ENCODE peak calls at places on chromosomes 16 and 17, in seven cellular contexts. W is K562, V is HepG2, L is GM12878, M is A549, A is HCT116, F is H1. X is an unnamed sample.

GRCh38 chr16:3488801-3489200 is 6.5 kb downstream of the C16orf90 start:
- DNase-seq in V (no peak), A (no peak), M (no peak), L (no peak), F (no peak), W (no peak), X (no peak)

GRCh38 chr17:968812-969766 is 10.5 kb downstream of the NXN start:
- DNase-seq in A (peak), W (no peak), V (no peak), F (no peak), M (no peak), L (no peak), X (no peak)

GRCh38 chr17:12631076-12631475 is 34.6 kb upstream of the MYOCD start:
- DNase-seq in M (no peak), F (no peak), W (no peak), L (no peak), A (no peak), V (no peak), X (no peak)

GRCh38 chr16:76389126-76389525 is 111.9 kb downstream of the CNTNAP4 start:
- DNase-seq in M (no peak), F (no peak), A (no peak), V (no peak), W (no peak), L (no peak), X (no peak)

GRCh38 chr17:16122697-16123434 is 92.5 kb downstream of the NCOR1 start:
- DNase-seq in L (no peak), V (no peak), M (no peak), A (no peak), W (no peak), F (no peak), X (no peak)

GRCh38 chr16:69131167-69131748 is 1.1 kb downstream of the CHTF8 start:
- DNase-seq in V (no peak), W (peak), F (no peak), L (no peak), M (peak), A (no peak), X (peak)

GRCh38 chr16:14232106-14232890 is 161.2 kb downstream of the MRTFB start:
- DNase-seq in F (no peak), A (no peak), M (no peak), L (no peak), W (no peak), V (no peak), X (no peak)

GRCh38 chr17:57606111-57606875 is 138.8 kb downstream of the CCDC182 start:
- DNase-seq in V (no peak), M (no peak), F (no peak), L (no peak), W (no peak), A (no peak), X (no peak)

GRCh38 chr17:82055965-82056728 is 4.4 kb downstream of the GPS1 start:
- DNase-seq in M (no peak), W (no peak), V (no peak), A (no peak), F (no peak), L (no peak), X (no peak)

GRCh38 chr17:77374170-77374936 is 233.6 kb downstream of the SEC14L1 start:
- DNase-seq in M (no peak), V (peak), L (no peak), F (peak), A (no peak), W (peak), X (peak)

GRCh38 chr16:82867425-82867824 is 240.7 kb downstream of the CDH13 start:
- DNase-seq in W (no peak), A (no peak), F (no peak), L (no peak), M (no peak), V (no peak), X (no peak)

GRCh38 chr17:73586921-73587680 is 57.1 kb downstream of the SDK2 start:
- DNase-seq in V (peak), W (peak), F (no peak), A (peak), L (no peak), M (peak), X (peak)

GRCh38 chr17:72591500-72592241 is 470.9 kb downstream of the SOX9 start:
- DNase-seq in L (no peak), W (no peak), V (peak), A (no peak), F (no peak), M (no peak), X (no peak)

GRCh38 chr16:79873825-79874224 is 273.3 kb upstream of the MAF start:
- DNase-seq in F (no peak), W (no peak), V (no peak), L (no peak), A (no peak), M (no peak), X (no peak)
- TF ChIP-seq POLR2A in F (no peak), W (no peak), V (no peak), L (no peak), A (no peak), M (no peak), X (no peak)

GRCh38 chr17:17487998-17488397 is 8.2 kb downstream of the RASD1 start:
- DNase-seq in V (no peak), F (no peak), M (no peak), A (no peak), L (no peak), W (no peak), X (no peak)

GRCh38 chr17:17480593-17481148 is 3.9 kb downstream of the MED9 start:
- DNase-seq in V (no peak), W (no peak), L (no peak), F (no peak), M (no peak), A (no peak), X (no peak)

GRCh38 chr17:17481860-17482259 is 5.1 kb downstream of the MED9 start:
- DNase-seq in M (no peak), L (no peak), F (no peak), A (no peak), V (no peak), W (no peak), X (no peak)

GRCh38 chr17:17485420-17485819 is 8.6 kb downstream of the MED9 start:
- DNase-seq in F (no peak), M (no peak), L (no peak), W (no peak), A (no peak), V (no peak), X (no peak)

GRCh38 chr17:17484451-17484899 is 7.7 kb downstream of the MED9 start:
- DNase-seq in A (no peak), W (no peak), L (no peak), F (no peak), V (no peak), M (no peak), X (no peak)
- TF ChIP-seq MAX in A (no peak), W (no peak), L (no peak), F (no peak), V (no peak), M (no peak), X (no peak)

GRCh38 chr17:27224526-27225315 is 69.2 kb upstream of the WSB1 start:
- DNase-seq in A (no peak), W (no peak), F (no peak), V (no peak), L (no peak), M (peak), X (no peak)

GRCh38 chr17:27232328-27232727 is 61.6 kb upstream of the WSB1 start:
- DNase-seq in W (no peak), F (no peak), A (no peak), L (no peak), V (no peak), M (no peak), X (no peak)

GRCh38 chr17:27230996-27231395 is 62.9 kb upstream of the WSB1 start:
- DNase-seq in A (no peak), V (no peak), W (no peak), L (no peak), M (no peak), F (no peak), X (no peak)

GRCh38 chr17:27222515-27222914 is 71.4 kb upstream of the WSB1 start:
- DNase-seq in V (no peak), L (no peak), A (no peak), F (no peak), M (no peak), W (no peak), X (no peak)

DNA sequence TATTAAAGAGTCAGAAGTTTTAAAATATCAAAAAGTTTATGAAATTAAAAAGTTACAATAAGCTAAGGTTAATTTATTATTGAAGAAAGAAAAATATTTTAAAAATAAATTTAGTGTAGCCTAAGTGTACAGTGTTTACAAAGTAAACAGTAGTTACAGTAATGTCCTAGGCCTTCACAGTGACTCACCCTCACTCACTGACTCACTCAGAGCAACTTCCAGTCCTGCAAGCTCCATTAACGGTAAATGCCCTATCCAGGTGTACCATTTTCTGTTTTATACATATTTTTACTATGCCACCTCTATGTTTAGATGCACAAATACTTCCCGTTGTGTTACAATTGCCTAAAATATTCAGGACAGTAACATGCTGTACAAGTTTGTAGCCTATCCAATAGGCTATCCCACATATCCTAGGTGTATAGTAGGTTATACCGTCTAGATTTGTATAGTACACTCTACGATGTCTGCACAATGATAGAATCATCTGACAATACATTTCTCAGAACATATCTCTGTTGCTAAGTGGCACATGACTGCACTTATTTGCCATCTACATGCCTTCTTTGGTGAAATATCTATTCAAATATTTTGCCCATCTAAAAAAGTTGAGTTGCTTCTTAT is 67.2 kb upstream of the WSB1 start:
- DNase-seq in L (no peak), V (no peak), F (no peak), M (peak), A (no peak), W (no peak), X (no peak)
- TF ChIP-seq POLR2A in L (no peak), V (no peak), F (no peak), M (no peak), A (no peak), W (no peak), X (no peak)

GRCh38 chr17:36657390-36657762 is 56.0 kb downstream of the MRM1 start:
- DNase-seq in M (no peak), F (no peak), V (no peak), L (no peak), A (no peak), W (no peak), X (no peak)
- TF ChIP-seq MAX in M (no peak), F (no peak), V (no peak), L (no peak), A (no peak), W (no peak), X (no peak)

X was measured in NB4.